ENCODE peak calls at places on chromosomes 5 and 9, in five cellular contexts. D, G, E, O and J are unnamed samples.

GRCh38 chr9:91771864-91772263 is 178.2 kb downstream of the ROR2 start:
- DNase-seq in O (no peak), D (no peak), E (no peak), G (no peak), J (no peak)

GRCh38 chr9:106897223-106897622 is 34.3 kb downstream of the ZNF462 start:
- DNase-seq in G (no peak), E (no peak), D (no peak), O (no peak), J (no peak)

GRCh38 chr5:60248900-60249299 is 355.4 kb upstream of the PDE4D start:
- DNase-seq in O (no peak), G (no peak), D (no peak), E (no peak), J (no peak)

GRCh38 chr9:89899476-89900047 is 294.8 kb downstream of the GADD45G start:
- DNase-seq in O (no peak), E (no peak), D (peak), G (no peak), J (no peak)

GRCh38 chr9:84513981-84514380 is 155.5 kb upstream of the NTRK2 start:
- DNase-seq in G (no peak), D (no peak), O (no peak), E (no peak), J (no peak)

GRCh38 chr9:97479496-97480159 is 21.8 kb upstream of the TMOD1 start:
- DNase-seq in E (no peak), G (no peak), D (no peak), O (no peak), J (no peak)

GRCh38 chr9:21919377-21920362 is 74.5 kb downstream of the CDKN2A start:
- DNase-seq in O (no peak), D (peak), G (peak), E (no peak), J (no peak)

GRCh38 chr5:44949687-44950086 is 140.9 kb downstream of the MRPS30 start:
- DNase-seq in O (no peak), G (no peak), E (no peak), D (no peak), J (no peak)

GRCh38 chr9:114213566-114213965 is 58.2 kb downstream of the COL27A1 start:
- DNase-seq in E (no peak), G (no peak), D (no peak), O (no peak), J (no peak)

GRCh38 chr9:95989304-95989703 is 113.8 kb downstream of the ERCC6L2 start:
- DNase-seq in G (no peak), D (no peak), E (no peak), O (no peak), J (no peak)

GRCh38 chr9:113631811-113632665 is 168.5 kb downstream of the RGS3 start:
- DNase-seq in E (no peak), G (no peak), D (no peak), O (peak), J (no peak)

GRCh38 chr5:14851597-14851996 is 20.0 kb downstream of the ANKH start:
- DNase-seq in E (no peak), O (no peak), G (no peak), D (no peak), J (no peak)

GRCh38 chr5:163908253-163908652 is 402.8 kb downstream of the MAT2B start:
- DNase-seq in D (no peak), O (no peak), E (no peak), G (no peak), J (no peak)

GRCh38 chr5:128271859-128272446 is 188.4 kb downstream of the SLC12A2 start:
- DNase-seq in O (no peak), D (no peak), E (no peak), G (no peak), J (no peak)

GRCh38 chr5:179241764-179242370 is 103.4 kb downstream of the ADAMTS2 start:
- DNase-seq in G (no peak), E (no peak), O (no peak), D (no peak), J (no peak)

GRCh38 chr5:53262348-53262970 is 152.9 kb upstream of the MOCS2 start:
- DNase-seq in G (no peak), D (peak), O (peak), E (no peak), J (no peak)

GRCh38 chr5:147065071-147065470 is 169.8 kb upstream of the STK32A start:
- DNase-seq in O (no peak), G (no peak), D (no peak), E (no peak), J (no peak)

GRCh38 chr9:28808042-28808441 is 1234.8 kb upstream of the C9orf72 start:
- DNase-seq in O (no peak), D (no peak), E (no peak), G (no peak), J (no peak)

GRCh38 chr5:32390819-32391591 is 53.5 kb downstream of the ZFR start:
- DNase-seq in D (peak), O (no peak), G (no peak), E (no peak), J (no peak)

GRCh38 chr5:168656633-168657032 is 77.5 kb upstream of the PANK3 start:
- DNase-seq in E (no peak), O (no peak), D (no peak), G (no peak), J (no peak)